ENCODE peak calls at places on chromosomes 13 and 19, in ten cellular contexts. One of them, this sample, is unnamed.

GRCh38 chr13:49058761-49059160 is 83.0 kb downstream of the FNDC3A start:
- DNase-seq in cardiac muscle cell: no peak
- DNase-seq in left colon: no peak
- DNase-seq in NCI-H1436: no peak
- DNase-seq in epithelial cell of esophagus: no peak
- DNase-seq in activated T-helper 1 cell treated with Interleukin-2 at 50 U/mL for 16 hours: no peak
- DNase-seq in brain pericyte: no peak
- DNase-seq in fibroblast of mammary gland: no peak
- DNase-seq in stimulated activated CD8-positive, alpha-beta memory T cell treated with anti-CD3 and anti-CD28 coated beads, Interleukin-2, amount 100 ng/mL, for 48 hours: no peak
- DNase-seq in effector memory CD8-positive, alpha-beta T cell: no peak
- DNase-seq in this sample: no peak

GRCh38 chr13:95533545-95534135 is 18.9 kb upstream of the CLDN10 start:
- DNase-seq in cardiac muscle cell: no peak
- DNase-seq in left colon: peak
- DNase-seq in NCI-H1436: no peak
- DNase-seq in epithelial cell of esophagus: no peak
- DNase-seq in activated T-helper 1 cell treated with Interleukin-2 at 50 U/mL for 16 hours: no peak
- DNase-seq in brain pericyte: no peak
- DNase-seq in fibroblast of mammary gland: no peak
- DNase-seq in stimulated activated CD8-positive, alpha-beta memory T cell treated with anti-CD3 and anti-CD28 coated beads, Interleukin-2, amount 100 ng/mL, for 48 hours: no peak
- DNase-seq in effector memory CD8-positive, alpha-beta T cell: no peak
- DNase-seq in this sample: no peak

GRCh38 chr19:57776764-57777296 is 7.4 kb downstream of the ZNF586 start:
- DNase-seq in cardiac muscle cell: no peak
- DNase-seq in left colon: no peak
- DNase-seq in NCI-H1436: no peak
- DNase-seq in epithelial cell of esophagus: no peak
- DNase-seq in activated T-helper 1 cell treated with Interleukin-2 at 50 U/mL for 16 hours: no peak
- DNase-seq in brain pericyte: no peak
- DNase-seq in fibroblast of mammary gland: no peak
- DNase-seq in stimulated activated CD8-positive, alpha-beta memory T cell treated with anti-CD3 and anti-CD28 coated beads, Interleukin-2, amount 100 ng/mL, for 48 hours: no peak
- DNase-seq in effector memory CD8-positive, alpha-beta T cell: no peak
- DNase-seq in this sample: no peak

GRCh38 chr13:48783181-48783630 is 129.5 kb downstream of the CYSLTR2 start:
- DNase-seq in cardiac muscle cell: peak
- DNase-seq in left colon: peak
- DNase-seq in NCI-H1436: no peak
- DNase-seq in epithelial cell of esophagus: peak
- DNase-seq in activated T-helper 1 cell treated with Interleukin-2 at 50 U/mL for 16 hours: no peak
- DNase-seq in brain pericyte: peak
- DNase-seq in fibroblast of mammary gland: peak
- DNase-seq in stimulated activated CD8-positive, alpha-beta memory T cell treated with anti-CD3 and anti-CD28 coated beads, Interleukin-2, amount 100 ng/mL, for 48 hours: no peak
- DNase-seq in effector memory CD8-positive, alpha-beta T cell: no peak
- DNase-seq in this sample: no peak

GRCh38 chr13:114140909-114141255 is 8.5 kb upstream of the RASA3 start:
- DNase-seq in cardiac muscle cell: no peak
- DNase-seq in left colon: no peak
- DNase-seq in NCI-H1436: no peak
- DNase-seq in epithelial cell of esophagus: no peak
- DNase-seq in activated T-helper 1 cell treated with Interleukin-2 at 50 U/mL for 16 hours: peak
- DNase-seq in brain pericyte: no peak
- DNase-seq in fibroblast of mammary gland: no peak
- DNase-seq in stimulated activated CD8-positive, alpha-beta memory T cell treated with anti-CD3 and anti-CD28 coated beads, Interleukin-2, amount 100 ng/mL, for 48 hours: no peak
- DNase-seq in effector memory CD8-positive, alpha-beta T cell: no peak
- DNase-seq in this sample: no peak

GRCh38 chr19:2550431-2551171 is 74.7 kb downstream of the GADD45B start:
- DNase-seq in cardiac muscle cell: peak
- DNase-seq in left colon: no peak
- DNase-seq in NCI-H1436: peak
- DNase-seq in epithelial cell of esophagus: no peak
- DNase-seq in activated T-helper 1 cell treated with Interleukin-2 at 50 U/mL for 16 hours: no peak
- DNase-seq in brain pericyte: no peak
- DNase-seq in fibroblast of mammary gland: no peak
- DNase-seq in stimulated activated CD8-positive, alpha-beta memory T cell treated with anti-CD3 and anti-CD28 coated beads, Interleukin-2, amount 100 ng/mL, for 48 hours: no peak
- DNase-seq in effector memory CD8-positive, alpha-beta T cell: no peak
- DNase-seq in this sample: no peak

GRCh38 chr13:32048816-32049215 is 17.2 kb downstream of the FRY start:
- DNase-seq in cardiac muscle cell: no peak
- DNase-seq in left colon: no peak
- DNase-seq in NCI-H1436: no peak
- DNase-seq in epithelial cell of esophagus: no peak
- DNase-seq in activated T-helper 1 cell treated with Interleukin-2 at 50 U/mL for 16 hours: no peak
- DNase-seq in brain pericyte: no peak
- DNase-seq in fibroblast of mammary gland: peak
- DNase-seq in stimulated activated CD8-positive, alpha-beta memory T cell treated with anti-CD3 and anti-CD28 coated beads, Interleukin-2, amount 100 ng/mL, for 48 hours: no peak
- DNase-seq in effector memory CD8-positive, alpha-beta T cell: no peak
- DNase-seq in this sample: no peak

GRCh38 chr13:71871180-71871754 is 4.3 kb upstream of the DACH1 start:
- DNase-seq in cardiac muscle cell: no peak
- DNase-seq in left colon: no peak
- DNase-seq in NCI-H1436: peak
- DNase-seq in epithelial cell of esophagus: peak
- DNase-seq in activated T-helper 1 cell treated with Interleukin-2 at 50 U/mL for 16 hours: no peak
- DNase-seq in brain pericyte: no peak
- DNase-seq in fibroblast of mammary gland: no peak
- DNase-seq in stimulated activated CD8-positive, alpha-beta memory T cell treated with anti-CD3 and anti-CD28 coated beads, Interleukin-2, amount 100 ng/mL, for 48 hours: no peak
- DNase-seq in effector memory CD8-positive, alpha-beta T cell: no peak
- DNase-seq in this sample: no peak

GRCh38 chr19:1956143-1956537 is 15.2 kb downstream of the CSNK1G2 start:
- DNase-seq in cardiac muscle cell: no peak
- DNase-seq in left colon: no peak
- DNase-seq in NCI-H1436: no peak
- DNase-seq in epithelial cell of esophagus: no peak
- DNase-seq in activated T-helper 1 cell treated with Interleukin-2 at 50 U/mL for 16 hours: no peak
- DNase-seq in brain pericyte: no peak
- DNase-seq in fibroblast of mammary gland: no peak
- DNase-seq in stimulated activated CD8-positive, alpha-beta memory T cell treated with anti-CD3 and anti-CD28 coated beads, Interleukin-2, amount 100 ng/mL, for 48 hours: no peak
- DNase-seq in effector memory CD8-positive, alpha-beta T cell: no peak
- DNase-seq in this sample: no peak

GRCh38 chr13:33033361-33033812 is 17.2 kb downstream of the KL start:
- DNase-seq in cardiac muscle cell: no peak
- DNase-seq in left colon: no peak
- DNase-seq in NCI-H1436: no peak
- DNase-seq in epithelial cell of esophagus: no peak
- DNase-seq in activated T-helper 1 cell treated with Interleukin-2 at 50 U/mL for 16 hours: no peak
- DNase-seq in brain pericyte: no peak
- DNase-seq in fibroblast of mammary gland: no peak
- DNase-seq in stimulated activated CD8-positive, alpha-beta memory T cell treated with anti-CD3 and anti-CD28 coated beads, Interleukin-2, amount 100 ng/mL, for 48 hours: peak
- DNase-seq in effector memory CD8-positive, alpha-beta T cell: no peak
- DNase-seq in this sample: no peak

GRCh38 chr19:23305555-23305954 is 55.4 kb upstream of the ZNF724 start:
- DNase-seq in cardiac muscle cell: no peak
- DNase-seq in left colon: no peak
- DNase-seq in NCI-H1436: no peak
- DNase-seq in epithelial cell of esophagus: no peak
- DNase-seq in activated T-helper 1 cell treated with Interleukin-2 at 50 U/mL for 16 hours: no peak
- DNase-seq in brain pericyte: no peak
- DNase-seq in fibroblast of mammary gland: no peak
- DNase-seq in stimulated activated CD8-positive, alpha-beta memory T cell treated with anti-CD3 and anti-CD28 coated beads, Interleukin-2, amount 100 ng/mL, for 48 hours: no peak
- DNase-seq in effector memory CD8-positive, alpha-beta T cell: no peak
- DNase-seq in this sample: no peak

GRCh38 chr13:106284358-106284757 is 251.1 kb downstream of the EFNB2 start:
- DNase-seq in cardiac muscle cell: peak
- DNase-seq in left colon: no peak
- DNase-seq in NCI-H1436: no peak
- DNase-seq in epithelial cell of esophagus: peak
- DNase-seq in activated T-helper 1 cell treated with Interleukin-2 at 50 U/mL for 16 hours: no peak
- DNase-seq in brain pericyte: no peak
- DNase-seq in fibroblast of mammary gland: no peak
- DNase-seq in stimulated activated CD8-positive, alpha-beta memory T cell treated with anti-CD3 and anti-CD28 coated beads, Interleukin-2, amount 100 ng/mL, for 48 hours: no peak
- DNase-seq in effector memory CD8-positive, alpha-beta T cell: no peak
- DNase-seq in this sample: no peak

GRCh38 chr13:62210951-62211350 is 795.3 kb upstream of the PCDH20 start:
- DNase-seq in cardiac muscle cell: no peak
- DNase-seq in left colon: no peak
- DNase-seq in NCI-H1436: no peak
- DNase-seq in epithelial cell of esophagus: no peak
- DNase-seq in activated T-helper 1 cell treated with Interleukin-2 at 50 U/mL for 16 hours: no peak
- DNase-seq in brain pericyte: no peak
- DNase-seq in fibroblast of mammary gland: no peak
- DNase-seq in stimulated activated CD8-positive, alpha-beta memory T cell treated with anti-CD3 and anti-CD28 coated beads, Interleukin-2, amount 100 ng/mL, for 48 hours: no peak
- DNase-seq in effector memory CD8-positive, alpha-beta T cell: no peak
- DNase-seq in this sample: no peak

GRCh38 chr19:31530781-31531180 is 181.5 kb upstream of the TSHZ3 start:
- DNase-seq in cardiac muscle cell: no peak
- DNase-seq in left colon: no peak
- DNase-seq in NCI-H1436: no peak
- DNase-seq in epithelial cell of esophagus: no peak
- DNase-seq in activated T-helper 1 cell treated with Interleukin-2 at 50 U/mL for 16 hours: no peak
- DNase-seq in brain pericyte: no peak
- DNase-seq in fibroblast of mammary gland: no peak
- DNase-seq in stimulated activated CD8-positive, alpha-beta memory T cell treated with anti-CD3 and anti-CD28 coated beads, Interleukin-2, amount 100 ng/mL, for 48 hours: no peak
- DNase-seq in effector memory CD8-positive, alpha-beta T cell: no peak
- DNase-seq in this sample: no peak

GRCh38 chr19:31518626-31519025 is 169.4 kb upstream of the TSHZ3 start:
- DNase-seq in cardiac muscle cell: no peak
- DNase-seq in left colon: no peak
- DNase-seq in NCI-H1436: no peak
- DNase-seq in epithelial cell of esophagus: no peak
- DNase-seq in activated T-helper 1 cell treated with Interleukin-2 at 50 U/mL for 16 hours: no peak
- DNase-seq in brain pericyte: no peak
- DNase-seq in fibroblast of mammary gland: no peak
- DNase-seq in stimulated activated CD8-positive, alpha-beta memory T cell treated with anti-CD3 and anti-CD28 coated beads, Interleukin-2, amount 100 ng/mL, for 48 hours: no peak
- DNase-seq in effector memory CD8-positive, alpha-beta T cell: no peak
- DNase-seq in this sample: no peak

GRCh38 chr19:1237754-1238372 is at the start of gene CBARP:
- DNase-seq in cardiac muscle cell: peak
- DNase-seq in left colon: peak
- DNase-seq in NCI-H1436: no peak
- DNase-seq in epithelial cell of esophagus: no peak
- DNase-seq in activated T-helper 1 cell treated with Interleukin-2 at 50 U/mL for 16 hours: no peak
- DNase-seq in brain pericyte: no peak
- DNase-seq in fibroblast of mammary gland: no peak
- DNase-seq in stimulated activated CD8-positive, alpha-beta memory T cell treated with anti-CD3 and anti-CD28 coated beads, Interleukin-2, amount 100 ng/mL, for 48 hours: no peak
- DNase-seq in effector memory CD8-positive, alpha-beta T cell: no peak
- DNase-seq in this sample: no peak

GRCh38 chr19:56120371-56121179 is 520 bp downstream of the ZNF787 start:
- DNase-seq in cardiac muscle cell: peak
- DNase-seq in left colon: peak
- DNase-seq in NCI-H1436: peak
- DNase-seq in epithelial cell of esophagus: peak
- DNase-seq in activated T-helper 1 cell treated with Interleukin-2 at 50 U/mL for 16 hours: peak
- DNase-seq in brain pericyte: no peak
- DNase-seq in fibroblast of mammary gland: peak
- DNase-seq in stimulated activated CD8-positive, alpha-beta memory T cell treated with anti-CD3 and anti-CD28 coated beads, Interleukin-2, amount 100 ng/mL, for 48 hours: peak
- DNase-seq in effector memory CD8-positive, alpha-beta T cell: peak
- DNase-seq in this sample: peak

GRCh38 chr13:66207610-66208009 is 1022.5 kb downstream of the PCDH9 start:
- DNase-seq in cardiac muscle cell: no peak
- DNase-seq in left colon: no peak
- DNase-seq in NCI-H1436: no peak
- DNase-seq in epithelial cell of esophagus: no peak
- DNase-seq in activated T-helper 1 cell treated with Interleukin-2 at 50 U/mL for 16 hours: no peak
- DNase-seq in brain pericyte: no peak
- DNase-seq in fibroblast of mammary gland: no peak
- DNase-seq in stimulated activated CD8-positive, alpha-beta memory T cell treated with anti-CD3 and anti-CD28 coated beads, Interleukin-2, amount 100 ng/mL, for 48 hours: no peak
- DNase-seq in effector memory CD8-positive, alpha-beta T cell: no peak
- DNase-seq in this sample: no peak

GRCh38 chr19:1038995-1039645 is 787 bp upstream of the ABCA7 start:
- DNase-seq in cardiac muscle cell: peak
- DNase-seq in left colon: peak
- DNase-seq in NCI-H1436: no peak
- DNase-seq in epithelial cell of esophagus: peak
- DNase-seq in activated T-helper 1 cell treated with Interleukin-2 at 50 U/mL for 16 hours: no peak
- DNase-seq in brain pericyte: no peak
- DNase-seq in fibroblast of mammary gland: no peak
- DNase-seq in stimulated activated CD8-positive, alpha-beta memory T cell treated with anti-CD3 and anti-CD28 coated beads, Interleukin-2, amount 100 ng/mL, for 48 hours: no peak
- DNase-seq in effector memory CD8-positive, alpha-beta T cell: no peak
- DNase-seq in this sample: no peak

GRCh38 chr13:20142019-20142926 is 18.6 kb downstream of the GJA3 start:
- DNase-seq in cardiac muscle cell: no peak
- DNase-seq in left colon: no peak
- DNase-seq in NCI-H1436: no peak
- DNase-seq in epithelial cell of esophagus: no peak
- DNase-seq in activated T-helper 1 cell treated with Interleukin-2 at 50 U/mL for 16 hours: no peak
- DNase-seq in brain pericyte: no peak
- DNase-seq in fibroblast of mammary gland: no peak
- DNase-seq in stimulated activated CD8-positive, alpha-beta memory T cell treated with anti-CD3 and anti-CD28 coated beads, Interleukin-2, amount 100 ng/mL, for 48 hours: no peak
- DNase-seq in effector memory CD8-positive, alpha-beta T cell: no peak
- DNase-seq in this sample: no peak

GRCh38 chr13:33519561-33520479 is 234.3 kb upstream of the STARD13 start:
- DNase-seq in cardiac muscle cell: peak
- DNase-seq in left colon: no peak
- DNase-seq in NCI-H1436: no peak
- DNase-seq in epithelial cell of esophagus: no peak
- DNase-seq in activated T-helper 1 cell treated with Interleukin-2 at 50 U/mL for 16 hours: no peak
- DNase-seq in brain pericyte: no peak
- DNase-seq in fibroblast of mammary gland: peak
- DNase-seq in stimulated activated CD8-positive, alpha-beta memory T cell treated with anti-CD3 and anti-CD28 coated beads, Interleukin-2, amount 100 ng/mL, for 48 hours: no peak
- DNase-seq in effector memory CD8-positive, alpha-beta T cell: no peak
- DNase-seq in this sample: no peak

GRCh38 chr19:33055718-33056117 is 9.0 kb downstream of the RHPN2 start:
- DNase-seq in cardiac muscle cell: peak
- DNase-seq in left colon: no peak
- DNase-seq in NCI-H1436: no peak
- DNase-seq in epithelial cell of esophagus: no peak
- DNase-seq in activated T-helper 1 cell treated with Interleukin-2 at 50 U/mL for 16 hours: no peak
- DNase-seq in brain pericyte: no peak
- DNase-seq in fibroblast of mammary gland: no peak
- DNase-seq in stimulated activated CD8-positive, alpha-beta memory T cell treated with anti-CD3 and anti-CD28 coated beads, Interleukin-2, amount 100 ng/mL, for 48 hours: no peak
- DNase-seq in effector memory CD8-positive, alpha-beta T cell: no peak
- DNase-seq in this sample: no peak

GRCh38 chr19:49106648-49107135 is 7.5 kb upstream of the LIN7B start:
- DNase-seq in cardiac muscle cell: peak
- DNase-seq in left colon: peak
- DNase-seq in NCI-H1436: no peak
- DNase-seq in epithelial cell of esophagus: peak
- DNase-seq in activated T-helper 1 cell treated with Interleukin-2 at 50 U/mL for 16 hours: no peak
- DNase-seq in brain pericyte: no peak
- DNase-seq in fibroblast of mammary gland: peak
- DNase-seq in stimulated activated CD8-positive, alpha-beta memory T cell treated with anti-CD3 and anti-CD28 coated beads, Interleukin-2, amount 100 ng/mL, for 48 hours: peak
- DNase-seq in effector memory CD8-positive, alpha-beta T cell: peak
- DNase-seq in this sample: no peak

GRCh38 chr19:19033426-19034203 is at the start of the genes ARMC6 and SUGP2:
- DNase-seq in cardiac muscle cell: peak
- DNase-seq in left colon: peak
- DNase-seq in NCI-H1436: peak
- DNase-seq in epithelial cell of esophagus: peak
- DNase-seq in activated T-helper 1 cell treated with Interleukin-2 at 50 U/mL for 16 hours: peak
- DNase-seq in brain pericyte: peak
- DNase-seq in fibroblast of mammary gland: peak
- DNase-seq in stimulated activated CD8-positive, alpha-beta memory T cell treated with anti-CD3 and anti-CD28 coated beads, Interleukin-2, amount 100 ng/mL, for 48 hours: peak
- DNase-seq in effector memory CD8-positive, alpha-beta T cell: peak
- DNase-seq in this sample: peak

This sample was measured in mesenteric fat pad.